ENCODE peak calls at places on chromosomes 16 and 17, in ten cellular contexts. C is naive thymus-derived CD8-positive, alpha-beta T cell; I is ureter; A is Karpas-422; F is NCI-H1048; R is T-cell; L is dorsolateral prefrontal cortex; Q is small intestine; S is A172; O is activated naive CD8-positive, alpha-beta T cell treated with anti-CD3 and anti-CD28 coated beads, Interleukin-2, amount 10 ng/mL, durations not matched to agents 7 days and 5 days. K is an unnamed sample.

GRCh38 chr16:67861877-67862276 is 11.0 kb upstream of the EDC4 start:
- DNase-seq in C (no peak), I (no peak), A (no peak), F (no peak), R (no peak), L (no peak), Q (no peak), S (no peak), O (no peak), K (no peak)

GRCh38 chr16:69613283-69614154 is 47.8 kb downstream of the NFAT5 start:
- DNase-seq in C (no peak), I (no peak), A (peak; percentile 78), F (no peak), R (no peak), L (no peak), Q (peak; percentile 78), S (no peak), O (no peak), K (no peak)

GRCh38 chr17:57869599-57870282 is 19.9 kb upstream of the MRPS23 start:
- DNase-seq in C (no peak), I (no peak), A (no peak), F (no peak), R (no peak), L (peak; percentile 42), Q (no peak), S (peak; percentile 92), O (no peak), K (peak; percentile 71)

GRCh38 chr16:88888778-88889387 is 22.4 kb upstream of the PABPN1L start:
- DNase-seq in C (no peak), I (no peak), A (no peak), F (no peak), R (no peak), L (no peak), Q (no peak), S (no peak), O (no peak), K (no peak)

GRCh38 chr17:49708515-49709161 is 874 bp upstream of the SLC35B1 start:
- DNase-seq in C (no peak), I (no peak), A (no peak), F (no peak), R (no peak), L (no peak), Q (no peak), S (peak; percentile 58), O (no peak), K (peak; percentile 36)

GRCh38 chr16:66470556-66470955 is 43.5 kb downstream of the BEAN1 start:
- DNase-seq in C (no peak), I (no peak), A (no peak), F (no peak), R (no peak), L (no peak), Q (no peak), S (no peak), O (no peak), K (no peak)

GRCh38 chr17:4744999-4745969 is 5.6 kb upstream of the CXCL16 start:
- DNase-seq in C (no peak), I (no peak), A (no peak), F (no peak), R (no peak), L (no peak), Q (no peak), S (no peak), O (no peak), K (no peak)

GRCh38 chr17:28811594-28812135 is 30.9 kb downstream of the FAM222B start:
- DNase-seq in C (peak; percentile 23), I (no peak), A (peak; percentile 50), F (no peak), R (no peak), L (no peak), Q (peak; percentile 55), S (peak; percentile 52), O (no peak), K (no peak)

GRCh38 chr16:4830408-4830807 is 16.7 kb downstream of the GLYR1 start:
- DNase-seq in C (no peak), I (no peak), A (no peak), F (no peak), R (no peak), L (no peak), Q (no peak), S (no peak), O (no peak), K (no peak)

GRCh38 chr17:45296003-45296832 is 20.6 kb downstream of the MAP3K14 start:
- DNase-seq in C (no peak), I (no peak), A (peak; percentile 93), F (no peak), R (no peak), L (no peak), Q (no peak), S (no peak), O (no peak), K (peak; percentile 66)